ENCODE peak calls at places on chromosome 12, in five cellular contexts. One of them, this sample, is unnamed.
A peak's percentile ranks its signal among the peaks of the same experiment; 100 is the strongest.

GRCh38 chr12:84508325-84508861 is 404.2 kb downstream of the SLC6A15 start:
- DNase-seq in fibroblast of lung: peak; percentile 71
- DNase-seq in astrocyte of the spinal cord: peak; percentile 80
- DNase-seq in HFFc6: peak; percentile 80
- DNase-seq in CD8-positive, alpha-beta T cell: no peak
- DNase-seq in this sample: no peak

GRCh38 chr12:40911676-40912075 is 219.4 kb downstream of the CNTN1 start:
- DNase-seq in fibroblast of lung: no peak
- DNase-seq in astrocyte of the spinal cord: no peak
- DNase-seq in CD8-positive, alpha-beta T cell: no peak
- DNase-seq in HFFc6: no peak
- DNase-seq in this sample: no peak

GRCh38 chr12:42125372-42125767 is 19.3 kb downstream of the GXYLT1 start:
- DNase-seq in fibroblast of lung: no peak
- DNase-seq in CD8-positive, alpha-beta T cell: no peak
- DNase-seq in HFFc6: no peak
- DNase-seq in astrocyte of the spinal cord: no peak
- DNase-seq in this sample: no peak

GRCh38 chr12:7180685-7181084 is 8.8 kb upstream of the PEX5 start:
- DNase-seq in astrocyte of the spinal cord: no peak
- DNase-seq in HFFc6: peak; percentile 45
- DNase-seq in CD8-positive, alpha-beta T cell: no peak
- DNase-seq in fibroblast of lung: no peak
- DNase-seq in this sample: no peak

GRCh38 chr12:122999196-122999946 is 18.9 kb downstream of the ARL6IP4 start:
- DNase-seq in HFFc6: no peak
- DNase-seq in fibroblast of lung: no peak
- DNase-seq in astrocyte of the spinal cord: no peak
- DNase-seq in CD8-positive, alpha-beta T cell: no peak
- DNase-seq in this sample: no peak

GRCh38 chr12:111942557-111942956 is 70.4 kb downstream of the TMEM116 start:
- DNase-seq in fibroblast of lung: peak; percentile 71
- DNase-seq in astrocyte of the spinal cord: peak; percentile 68
- DNase-seq in HFFc6: peak; percentile 86
- DNase-seq in CD8-positive, alpha-beta T cell: no peak
- DNase-seq in this sample: no peak

GRCh38 chr12:2501464-2502181 is 293.1 kb upstream of the FKBP4 start:
- DNase-seq in fibroblast of lung: no peak
- DNase-seq in HFFc6: no peak
- DNase-seq in CD8-positive, alpha-beta T cell: no peak
- DNase-seq in astrocyte of the spinal cord: peak; percentile 4
- DNase-seq in this sample: no peak

GRCh38 chr12:31521972-31522371 is 69.0 kb downstream of the DENND5B start:
- DNase-seq in HFFc6: no peak
- DNase-seq in astrocyte of the spinal cord: peak; percentile 33
- DNase-seq in fibroblast of lung: peak; percentile 42
- DNase-seq in CD8-positive, alpha-beta T cell: no peak
- DNase-seq in this sample: no peak

GRCh38 chr12:109200825-109201495 is 84.6 kb downstream of the ACACB start:
- DNase-seq in astrocyte of the spinal cord: no peak
- DNase-seq in fibroblast of lung: no peak
- DNase-seq in CD8-positive, alpha-beta T cell: no peak
- DNase-seq in HFFc6: no peak
- DNase-seq in this sample: no peak

GRCh38 chr12:32134144-32134888 is 27.7 kb downstream of the BICD1 start:
- DNase-seq in HFFc6: peak; percentile 63
- DNase-seq in CD8-positive, alpha-beta T cell: peak; percentile 41
- DNase-seq in astrocyte of the spinal cord: peak; percentile 63
- DNase-seq in fibroblast of lung: peak; percentile 22
- DNase-seq in this sample: no peak

GRCh38 chr12:122837306-122838265 is 2.3 kb downstream of the HIP1R start:
- DNase-seq in HFFc6: no peak
- DNase-seq in CD8-positive, alpha-beta T cell: no peak
- DNase-seq in astrocyte of the spinal cord: no peak
- DNase-seq in fibroblast of lung: no peak
- DNase-seq in this sample: no peak

GRCh38 chr12:63826002-63826585 is 18.4 kb upstream of the SRGAP1 start:
- DNase-seq in fibroblast of lung: peak; percentile 90
- DNase-seq in CD8-positive, alpha-beta T cell: no peak
- DNase-seq in astrocyte of the spinal cord: peak; percentile 68
- DNase-seq in HFFc6: peak; percentile 59
- DNase-seq in this sample: no peak

GRCh38 chr12:113325938-113326337 is 9.0 kb downstream of the SLC8B1 start:
- DNase-seq in astrocyte of the spinal cord: peak; percentile 24
- DNase-seq in fibroblast of lung: peak; percentile 98
- DNase-seq in CD8-positive, alpha-beta T cell: no peak
- DNase-seq in HFFc6: peak; percentile 30
- DNase-seq in this sample: no peak

GRCh38 chr12:116248433-116248832 is 29.1 kb downstream of the MED13L start:
- DNase-seq in CD8-positive, alpha-beta T cell: no peak
- DNase-seq in astrocyte of the spinal cord: no peak
- DNase-seq in fibroblast of lung: no peak
- DNase-seq in HFFc6: no peak
- DNase-seq in this sample: no peak

GRCh38 chr12:65524666-65525065 is 246.2 kb downstream of the MSRB3 start:
- DNase-seq in fibroblast of lung: peak; percentile 72
- DNase-seq in astrocyte of the spinal cord: peak; percentile 90
- DNase-seq in CD8-positive, alpha-beta T cell: no peak
- DNase-seq in HFFc6: peak; percentile 77
- DNase-seq in this sample: no peak

GRCh38 chr12:43370299-43370698 is 181.7 kb downstream of the ADAMTS20 start:
- DNase-seq in astrocyte of the spinal cord: peak; percentile 47
- DNase-seq in HFFc6: no peak
- DNase-seq in fibroblast of lung: peak; percentile 69
- DNase-seq in CD8-positive, alpha-beta T cell: no peak
- DNase-seq in this sample: no peak

GRCh38 chr12:25784669-25785068 is 173.8 kb upstream of the RASSF8 start:
- DNase-seq in CD8-positive, alpha-beta T cell: no peak
- DNase-seq in fibroblast of lung: no peak
- DNase-seq in HFFc6: no peak
- DNase-seq in astrocyte of the spinal cord: no peak
- DNase-seq in this sample: no peak

GRCh38 chr12:112900298-112901145 is 6.2 kb upstream of the OAS1 start:
- DNase-seq in astrocyte of the spinal cord: peak; percentile 36
- DNase-seq in HFFc6: peak; percentile 22
- DNase-seq in fibroblast of lung: peak; percentile 36
- DNase-seq in CD8-positive, alpha-beta T cell: peak; percentile 50
- DNase-seq in this sample: no peak

GRCh38 chr12:77102123-77102522 is 36.8 kb upstream of the E2F7 start:
- DNase-seq in HFFc6: no peak
- DNase-seq in CD8-positive, alpha-beta T cell: no peak
- DNase-seq in fibroblast of lung: peak; percentile 76
- DNase-seq in astrocyte of the spinal cord: no peak
- DNase-seq in this sample: no peak

GRCh38 chr12:68876471-68876870 is 56.5 kb downstream of the CPM start:
- DNase-seq in fibroblast of lung: no peak
- DNase-seq in astrocyte of the spinal cord: no peak
- DNase-seq in CD8-positive, alpha-beta T cell: no peak
- DNase-seq in HFFc6: no peak
- DNase-seq in this sample: no peak

GRCh38 chr12:63124778-63125177 is 26.2 kb downstream of the AVPR1A start:
- DNase-seq in CD8-positive, alpha-beta T cell: no peak
- DNase-seq in fibroblast of lung: no peak
- DNase-seq in HFFc6: no peak
- DNase-seq in astrocyte of the spinal cord: no peak
- DNase-seq in this sample: no peak

GRCh38 chr12:61566183-61566582 is 694.0 kb upstream of the USP15 start:
- DNase-seq in HFFc6: no peak
- DNase-seq in CD8-positive, alpha-beta T cell: no peak
- DNase-seq in fibroblast of lung: no peak
- DNase-seq in astrocyte of the spinal cord: no peak
- DNase-seq in this sample: no peak

GRCh38 chr12:102950107-102950949 is 7.1 kb upstream of the ASCL1 start:
- DNase-seq in HFFc6: no peak
- DNase-seq in CD8-positive, alpha-beta T cell: no peak
- DNase-seq in astrocyte of the spinal cord: no peak
- DNase-seq in fibroblast of lung: no peak
- DNase-seq in this sample: no peak

GRCh38 chr12:91367234-91367849 is 184.7 kb upstream of the DCN start:
- DNase-seq in astrocyte of the spinal cord: peak; percentile 25
- DNase-seq in fibroblast of lung: peak; percentile 46
- DNase-seq in CD8-positive, alpha-beta T cell: no peak
- DNase-seq in HFFc6: peak; percentile 15
- DNase-seq in this sample: no peak

GRCh38 chr12:93245543-93245942 is 132.2 kb upstream of the NUDT4 start:
- DNase-seq in fibroblast of lung: no peak
- DNase-seq in CD8-positive, alpha-beta T cell: peak; percentile 50
- DNase-seq in astrocyte of the spinal cord: no peak
- DNase-seq in HFFc6: no peak
- DNase-seq in this sample: no peak

GRCh38 chr12:34597548-34598351 is 575.5 kb downstream of the ALG10 start:
- DNase-seq in astrocyte of the spinal cord: no peak
- DNase-seq in CD8-positive, alpha-beta T cell: no peak
- DNase-seq in HFFc6: no peak
- DNase-seq in fibroblast of lung: no peak
- DNase-seq in this sample: no peak

GRCh38 chr12:130955238-130955816 is 1.6 kb downstream of the ADGRD1 start:
- DNase-seq in fibroblast of lung: no peak
- DNase-seq in HFFc6: no peak
- DNase-seq in CD8-positive, alpha-beta T cell: no peak
- DNase-seq in astrocyte of the spinal cord: no peak
- DNase-seq in this sample: peak; percentile 42

GRCh38 chr12:54988402-54989054 is 4.0 kb upstream of the TESPA1 start:
- DNase-seq in HFFc6: peak; percentile 6
- DNase-seq in astrocyte of the spinal cord: peak; percentile 32
- DNase-seq in fibroblast of lung: peak; percentile 48
- DNase-seq in CD8-positive, alpha-beta T cell: no peak
- DNase-seq in this sample: no peak

GRCh38 chr12:116372815-116373214 is 95.3 kb upstream of the MED13L start:
- DNase-seq in CD8-positive, alpha-beta T cell: no peak
- DNase-seq in fibroblast of lung: peak; percentile 18
- DNase-seq in astrocyte of the spinal cord: peak; percentile 46
- DNase-seq in HFFc6: no peak
- DNase-seq in this sample: no peak

GRCh38 chr12:79006306-79006705 is 141.7 kb downstream of the SYT1 start:
- DNase-seq in astrocyte of the spinal cord: no peak
- DNase-seq in fibroblast of lung: peak; percentile 26
- DNase-seq in CD8-positive, alpha-beta T cell: no peak
- DNase-seq in HFFc6: peak; percentile 23
- DNase-seq in this sample: no peak

DNA sequence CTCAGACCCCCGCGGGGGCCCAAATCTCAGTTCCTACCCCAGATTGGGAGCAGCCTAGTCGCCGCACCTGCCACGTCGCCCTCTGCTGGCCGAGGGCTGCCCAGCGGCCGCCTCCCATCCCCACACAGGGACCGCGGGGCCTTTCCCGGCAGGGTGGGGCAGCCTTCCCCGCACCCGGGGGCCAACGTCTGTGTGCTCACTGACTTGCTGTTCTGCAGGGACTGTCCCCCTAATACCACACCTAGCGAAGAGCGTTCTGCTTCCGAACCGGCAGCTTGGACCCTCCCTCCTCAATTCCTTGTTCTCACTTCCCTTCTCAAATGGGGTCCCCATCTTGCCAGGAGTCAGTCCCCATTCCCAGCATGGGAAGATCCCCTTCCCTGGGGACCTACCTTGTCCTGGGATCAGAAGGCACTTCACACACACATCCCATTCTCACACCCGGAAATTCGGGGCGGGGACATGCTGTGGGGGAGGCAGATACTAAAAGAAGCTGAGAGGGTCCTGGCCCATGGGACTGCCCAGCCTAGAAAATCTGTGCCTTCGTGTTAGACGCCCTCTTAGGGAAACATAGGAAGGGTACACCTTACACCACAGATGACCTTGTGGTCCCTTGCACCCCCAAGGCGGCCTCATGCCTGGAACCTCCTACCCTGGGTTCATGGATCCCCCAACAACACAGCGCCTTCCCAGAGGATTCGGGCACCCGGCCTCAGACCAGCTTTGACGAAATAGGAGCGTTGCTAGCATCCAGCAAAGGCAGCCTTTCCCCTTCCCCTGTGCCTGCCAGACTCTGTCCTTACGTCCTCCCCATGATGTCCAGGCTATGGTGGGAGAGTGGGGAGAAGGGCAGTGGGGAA is 16.4 kb downstream of the ACVRL1 start:
- DNase-seq in CD8-positive, alpha-beta T cell: peak; percentile 55
- DNase-seq in fibroblast of lung: peak; percentile 20
- DNase-seq in astrocyte of the spinal cord: no peak
- DNase-seq in HFFc6: no peak
- DNase-seq in this sample: no peak
- TF ChIP-seq CTCF in CD8-positive, alpha-beta T cell: peak; percentile 84
- TF ChIP-seq CTCF in fibroblast of lung: peak; percentile 77
- TF ChIP-seq CTCF in astrocyte of the spinal cord: peak; percentile 90
- TF ChIP-seq CTCF in HFFc6: peak; percentile 94
- TF ChIP-seq CTCF in this sample: peak; percentile 91

GRCh38 chr12:132133952-132134652 is 10.0 kb downstream of the DDX51 start:
- DNase-seq in fibroblast of lung: no peak
- DNase-seq in CD8-positive, alpha-beta T cell: no peak
- DNase-seq in HFFc6: no peak
- DNase-seq in astrocyte of the spinal cord: no peak
- DNase-seq in this sample: no peak
- TF ChIP-seq CTCF in fibroblast of lung: no peak
- TF ChIP-seq CTCF in CD8-positive, alpha-beta T cell: no peak
- TF ChIP-seq CTCF in HFFc6: no peak
- TF ChIP-seq CTCF in astrocyte of the spinal cord: peak; percentile 6
- TF ChIP-seq CTCF in this sample: no peak

GRCh38 chr12:75943730-75944096 is 87.9 kb downstream of the PHLDA1 start:
- DNase-seq in CD8-positive, alpha-beta T cell: no peak
- DNase-seq in astrocyte of the spinal cord: no peak
- DNase-seq in fibroblast of lung: no peak
- DNase-seq in HFFc6: no peak
- DNase-seq in this sample: no peak

GRCh38 chr12:75947171-75947723 is 84.3 kb downstream of the PHLDA1 start:
- DNase-seq in astrocyte of the spinal cord: no peak
- DNase-seq in CD8-positive, alpha-beta T cell: no peak
- DNase-seq in fibroblast of lung: no peak
- DNase-seq in HFFc6: no peak
- DNase-seq in this sample: no peak

GRCh38 chr12:75944905-75945412 is 86.6 kb downstream of the PHLDA1 start:
- DNase-seq in astrocyte of the spinal cord: no peak
- DNase-seq in CD8-positive, alpha-beta T cell: no peak
- DNase-seq in fibroblast of lung: no peak
- DNase-seq in HFFc6: no peak
- DNase-seq in this sample: no peak

GRCh38 chr12:75944097-75944904 is 87.3 kb downstream of the PHLDA1 start:
- DNase-seq in HFFc6: peak; percentile 89
- DNase-seq in CD8-positive, alpha-beta T cell: no peak
- DNase-seq in astrocyte of the spinal cord: peak; percentile 93
- DNase-seq in fibroblast of lung: peak; percentile 88
- DNase-seq in this sample: peak; percentile 52

DNA sequence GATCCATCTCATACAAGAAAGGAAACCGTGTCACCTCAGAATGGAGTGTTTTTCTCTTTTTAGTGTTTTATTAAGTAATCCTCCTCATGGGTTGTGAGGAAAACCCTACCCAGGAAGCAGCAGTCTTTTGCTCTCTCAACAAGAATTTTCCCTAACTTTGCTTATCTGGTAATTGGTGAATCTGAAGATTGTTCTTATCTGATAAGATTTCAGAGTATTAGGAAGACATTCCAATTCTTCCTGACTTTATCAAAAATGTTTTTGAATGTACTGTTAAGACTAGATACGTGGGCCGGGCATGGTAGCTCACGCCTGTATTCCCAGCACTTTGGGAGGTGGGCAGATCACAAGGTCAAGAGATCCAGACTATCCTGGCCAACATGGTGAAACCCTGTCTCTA is 86.0 kb downstream of the PHLDA1 start:
- DNase-seq in CD8-positive, alpha-beta T cell: no peak
- DNase-seq in HFFc6: no peak
- DNase-seq in fibroblast of lung: no peak
- DNase-seq in astrocyte of the spinal cord: no peak
- DNase-seq in this sample: no peak
- TF ChIP-seq CTCF in CD8-positive, alpha-beta T cell: no peak
- TF ChIP-seq CTCF in HFFc6: no peak
- TF ChIP-seq CTCF in fibroblast of lung: no peak
- TF ChIP-seq CTCF in astrocyte of the spinal cord: no peak
- TF ChIP-seq CTCF in this sample: no peak

GRCh38 chr12:121331268-121331667 is 20.9 kb downstream of the ANAPC5 start:
- DNase-seq in astrocyte of the spinal cord: no peak
- DNase-seq in CD8-positive, alpha-beta T cell: no peak
- DNase-seq in HFFc6: no peak
- DNase-seq in fibroblast of lung: no peak
- DNase-seq in this sample: no peak
- TF ChIP-seq CTCF in astrocyte of the spinal cord: no peak
- TF ChIP-seq CTCF in CD8-positive, alpha-beta T cell: no peak
- TF ChIP-seq CTCF in HFFc6: no peak
- TF ChIP-seq CTCF in fibroblast of lung: no peak
- TF ChIP-seq CTCF in this sample: no peak

This sample was measured in CD14-positive monocyte.